ENCODE peak calls at places on chromosomes 12 and 14, in five cellular contexts. S is esophagus muscularis mucosa, P is HCT116, E is suprapubic skin, W is SK-N-SH. A is an unnamed sample.

GRCh38 chr12:90188857-90189256 is 480.2 kb upstream of the ATP2B1 start:
- DNase-seq in W (no peak), E (no peak), P (no peak), S (no peak), A (no peak)

GRCh38 chr12:132263061-132263360 is 66.4 kb downstream of the GALNT9 start:
- DNase-seq in E (no peak), S (no peak), P (no peak), W (no peak), A (no peak)

GRCh38 chr12:64480148-64480547 is 28.2 kb downstream of the TBK1 start:
- DNase-seq in W (no peak), P (no peak), S (no peak), E (no peak), A (no peak)

GRCh38 chr12:109581856-109582255 is 8.3 kb downstream of the MVK start:
- DNase-seq in S (no peak), W (no peak), E (no peak), P (no peak), A (no peak)

GRCh38 chr14:61656341-61656740 is 39.0 kb upstream of the HIF1A start:
- DNase-seq in E (no peak), W (no peak), S (no peak), P (no peak), A (no peak)

GRCh38 chr12:52203126-52203921 is 11.5 kb upstream of the KRT80 start:
- DNase-seq in S (no peak), P (peak; percentile 56), E (no peak), W (peak; percentile 63), A (peak; percentile 71)

GRCh38 chr12:46438719-46439319 is 66.2 kb upstream of the SLC38A2 start:
- DNase-seq in W (no peak), P (no peak), S (no peak), E (no peak), A (no peak)

GRCh38 chr14:21825147-21825743 is 151.6 kb upstream of the OR4E1 start:
- DNase-seq in E (no peak), S (no peak), P (peak; percentile 48), W (peak; percentile 26), A (no peak)

GRCh38 chr12:63706336-63706735 is 38.0 kb upstream of the DPY19L2 start:
- DNase-seq in E (no peak), P (no peak), W (no peak), S (no peak), A (no peak)

GRCh38 chr12:124753230-124753595 is 110.5 kb downstream of the SCARB1 start:
- DNase-seq in E (no peak), S (no peak), W (no peak), P (no peak), A (no peak)
- TF ChIP-seq POLR2AphosphoS5 in E (no peak), S (no peak), W (no peak), P (no peak), A (no peak)

GRCh38 chr14:68961361-68961760 is 17.7 kb downstream of the ACTN1 start:
- DNase-seq in E (no peak), W (no peak), S (no peak), P (no peak), A (no peak)
- H3K4me1 ChIP-seq in E (peaks cover 64% of the 10 kb centered on the region), W (peaks cover 70% of the 10 kb centered on the region), S (peaks cover 98% of the 10 kb centered on the region), P (peaks cover 28% of the 10 kb centered on the region), A (peaks cover 59% of the 10 kb centered on the region)

DNA sequence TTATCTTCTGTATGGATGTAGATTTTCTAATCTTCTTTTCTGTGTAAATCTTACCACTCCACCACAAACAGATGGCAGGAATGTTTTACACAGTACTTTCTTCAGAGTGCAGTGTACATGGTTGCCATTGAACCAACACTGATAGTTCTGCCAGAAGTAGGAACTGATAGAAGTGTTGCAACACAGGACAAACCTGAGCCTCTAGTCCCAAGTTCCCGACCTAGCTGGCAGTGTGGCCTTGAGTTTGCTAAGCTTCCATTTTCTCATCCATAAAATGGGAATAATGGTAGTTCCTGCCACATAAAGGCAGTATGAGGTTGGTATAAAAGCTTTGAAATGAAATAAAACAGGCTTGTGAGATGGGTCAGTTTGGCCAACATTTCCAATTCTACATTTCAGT is 50.8 kb upstream of the SAV1 start:
- DNase-seq in E (no peak), P (no peak), S (no peak), W (no peak), A (no peak)
- TF ChIP-seq POLR2AphosphoS5 in E (no peak), P (no peak), S (no peak), W (no peak), A (no peak)

GRCh38 chr12:6695313-6696045 is 5.1 kb downstream of the PIANP start:
- DNase-seq in P (no peak), E (no peak), W (no peak), S (no peak), A (peak; percentile 53)
- H3K4me1 ChIP-seq in P (no peaks in the 10 kb centered on the region), E (peaks cover 15% of the 10 kb centered on the region), W (peaks cover 11% of the 10 kb centered on the region), S (peaks cover 17% of the 10 kb centered on the region), A (peaks cover 22% of the 10 kb centered on the region)

DNA sequence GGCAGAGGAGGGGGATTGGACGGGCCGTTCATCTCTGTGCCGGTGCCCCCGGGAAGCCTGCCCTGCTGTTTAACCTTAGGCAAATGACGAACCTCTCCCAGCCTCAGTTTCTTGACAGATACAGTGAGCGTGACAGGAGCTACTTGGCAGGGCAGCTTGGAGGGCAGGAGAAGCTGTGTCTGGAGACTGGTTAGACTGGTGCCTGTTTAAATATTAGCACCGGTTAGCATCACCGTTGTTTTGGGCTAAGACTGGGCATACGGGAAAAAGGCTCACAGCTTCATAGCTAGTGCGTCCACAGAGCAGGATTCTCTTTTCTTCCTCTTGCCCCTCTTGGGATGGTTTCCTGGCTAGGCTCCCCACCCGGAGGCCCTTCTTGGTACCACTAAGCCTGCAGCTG is 38.7 kb downstream of the RHOF start:
- DNase-seq in S (no peak), P (no peak), E (no peak), W (no peak), A (no peak)
- TF ChIP-seq POLR2AphosphoS5 in S (no peak), P (no peak), E (no peak), W (no peak), A (no peak)

GRCh38 chr12:28023156-28023887 is 50.8 kb upstream of the PTHLH start:
- DNase-seq in W (no peak), S (no peak), E (no peak), P (peak; percentile 53), A (no peak)

GRCh38 chr12:28025821-28026505 is 53.4 kb upstream of the PTHLH start:
- DNase-seq in P (no peak), S (no peak), W (no peak), E (no peak), A (no peak)

GRCh38 chr12:28021704-28022103 is 49.2 kb upstream of the PTHLH start:
- DNase-seq in P (no peak), W (no peak), E (no peak), S (no peak), A (no peak)

GRCh38 chr12:28026701-28027100 is 54.2 kb upstream of the PTHLH start:
- DNase-seq in P (no peak), S (no peak), W (no peak), E (no peak), A (no peak)

DNA sequence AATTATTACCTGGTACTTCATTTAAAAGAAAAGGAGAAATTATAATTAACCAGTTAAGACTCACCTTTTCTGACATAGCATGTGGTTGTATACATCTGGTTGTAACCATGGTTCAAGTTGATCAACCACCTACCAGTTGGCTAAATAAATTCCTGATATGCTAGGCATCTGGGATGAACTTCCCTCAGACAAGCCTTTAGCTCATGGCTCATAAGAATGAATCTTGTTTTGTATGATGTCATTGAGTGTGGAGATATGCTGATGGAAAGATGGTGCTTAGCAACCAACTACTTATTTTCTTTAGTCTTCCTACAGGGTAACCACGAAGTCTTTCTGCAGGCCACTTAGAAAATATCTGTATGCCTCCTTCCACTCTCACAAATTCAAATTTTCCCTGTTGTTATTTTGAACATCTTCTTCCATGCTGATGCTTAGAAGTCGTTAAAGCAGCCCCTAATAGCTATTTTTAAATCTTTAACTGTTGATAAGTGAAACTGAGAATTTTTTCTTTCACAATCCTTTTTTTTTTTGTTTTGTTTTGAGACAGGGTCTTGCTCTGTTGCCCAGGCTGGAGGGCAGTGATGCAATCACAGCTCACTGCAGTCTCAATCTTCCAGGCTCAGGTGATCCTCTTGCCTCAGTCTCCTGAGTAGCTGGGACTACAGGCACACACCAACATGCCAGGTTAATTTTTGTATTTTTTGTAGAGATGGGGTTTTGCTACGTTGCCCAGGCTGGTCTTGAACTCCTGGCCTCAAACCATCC is 51.9 kb upstream of the PTHLH start:
- DNase-seq in W (no peak), S (no peak), E (no peak), P (no peak), A (no peak)
- H3K4me1 ChIP-seq in W (peaks cover 21% of the 10 kb centered on the region), S (no peaks in the 10 kb centered on the region), E (no peaks in the 10 kb centered on the region), P (no peaks in the 10 kb centered on the region), A (no peaks in the 10 kb centered on the region)

GRCh38 chr12:111368291-111368683 is 608 bp downstream of the PHETA1 start:
- DNase-seq in S (no peak), P (no peak), E (no peak), W (no peak), A (no peak)

GRCh38 chr12:111368684-111369495 is at the start of gene PHETA1:
- DNase-seq in E (peak; percentile 97), W (peak; percentile 97), S (peak; percentile 96), P (peak; percentile 55), A (peak; percentile 98)

GRCh38 chr12:111366075-111366474 is 2.8 kb downstream of the PHETA1 start:
- DNase-seq in P (no peak), W (no peak), E (no peak), S (no peak), A (no peak)

GRCh38 chr12:111366583-111366982 is 2.3 kb downstream of the PHETA1 start:
- DNase-seq in P (no peak), E (no peak), S (no peak), W (no peak), A (no peak)

DNA sequence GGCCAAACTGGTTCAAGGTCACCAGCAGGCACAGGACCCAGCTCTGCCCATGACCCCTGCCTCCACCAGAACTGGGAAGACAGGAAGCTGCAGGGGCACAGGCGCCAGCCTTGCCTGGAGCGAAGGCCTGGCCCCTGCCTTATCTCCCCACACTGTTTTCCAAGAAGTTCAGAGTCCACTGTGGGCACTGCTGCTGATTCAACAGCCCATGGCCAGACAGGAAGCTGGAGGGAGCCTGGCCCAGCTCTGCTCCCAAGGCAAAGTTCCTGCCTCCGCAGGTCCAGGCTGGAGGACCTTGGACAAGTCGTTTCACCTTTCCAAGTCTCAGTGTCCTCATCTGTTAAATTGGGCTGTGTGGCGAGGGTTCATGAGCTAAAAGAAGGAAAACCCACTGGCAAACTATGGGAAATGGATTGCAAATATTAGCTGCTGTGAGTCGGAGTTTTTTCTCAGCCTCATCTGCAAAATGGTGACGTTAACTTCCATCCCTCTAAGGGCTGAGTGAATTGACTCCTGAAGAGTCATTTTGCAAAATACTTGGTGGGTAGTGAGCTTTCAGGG is 1.2 kb downstream of the PHETA1 start:
- DNase-seq in E (no peak), P (no peak), S (no peak), W (peak; percentile 76), A (no peak)
- TF ChIP-seq POLR2AphosphoS5 in E (no peak), P (no peak), S (no peak), W (no peak), A (no peak)

DNA sequence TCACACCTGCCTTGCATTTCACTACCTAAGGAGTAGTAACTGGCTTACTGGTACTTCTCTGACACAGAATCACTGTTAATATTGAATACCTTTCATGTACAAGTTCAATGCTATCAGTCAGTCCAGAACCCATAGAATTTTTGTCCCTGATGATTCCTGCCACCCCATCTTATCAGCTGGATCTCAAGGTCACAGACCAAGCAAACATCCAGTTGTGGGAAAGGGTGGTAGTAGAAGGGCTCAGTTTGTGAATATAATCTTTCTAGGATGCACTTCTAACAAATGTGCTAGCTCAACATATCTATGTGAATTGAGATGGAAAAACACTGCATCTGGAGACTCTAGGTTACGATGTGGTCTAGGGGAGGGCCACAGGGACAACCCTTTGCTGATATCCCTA is 14.1 kb downstream of the PPP1CC start:
- DNase-seq in S (no peak), W (no peak), P (no peak), E (no peak), A (no peak)
- H3K4me1 ChIP-seq in S (peaks cover 21% of the 10 kb centered on the region), W (peaks cover 4% of the 10 kb centered on the region), P (no peaks in the 10 kb centered on the region), E (peaks cover 16% of the 10 kb centered on the region), A (peaks cover 10% of the 10 kb centered on the region)

A was measured in upper lobe of left lung.